ENCODE peak calls at places on chromosomes 11 and 22, in seven cellular contexts. O, T, Q, V, U, C and K are unnamed samples.
A peak's percentile ranks its signal among the peaks of the same experiment; 100 is the strongest.

GRCh38 chr11:58968251-58968711 is 29.0 kb downstream of the GLYATL1 start:
- DNase-seq in U (no peak), V (no peak), Q (no peak), T (no peak), C (no peak), O (no peak), K (no peak)

GRCh38 chr11:27349919-27350318 is 13.1 kb downstream of the CCDC34 start:
- DNase-seq in Q (no peak), V (no peak), U (no peak), C (no peak), O (no peak), T (no peak), K (no peak)

GRCh38 chr11:68271781-68272608 is at the start of gene C11orf24:
- DNase-seq in O (peak; percentile 96), T (peak; percentile 79), U (peak; percentile 100), V (peak; percentile 99), C (peak; percentile 82), Q (peak; percentile 77), K (peak; percentile 91)

GRCh38 chr11:47236482-47236881 is 12.1 kb downstream of the ACP2 start:
- DNase-seq in U (peak; percentile 3), V (no peak), T (no peak), Q (no peak), C (no peak), O (no peak), K (peak; percentile 68)

GRCh38 chr11:44607324-44607962 is 42.0 kb downstream of the CD82 start:
- DNase-seq in O (no peak), V (peak; percentile 41), C (no peak), T (no peak), Q (no peak), U (no peak), K (peak; percentile 52)

GRCh38 chr11:20355221-20356219 is 8.0 kb upstream of the HTATIP2 start:
- DNase-seq in O (peak; percentile 63), V (peak; percentile 45), T (peak; percentile 54), U (peak; percentile 56), Q (no peak), C (no peak), K (peak; percentile 58)

GRCh38 chr11:45031912-45032519 is 81.3 kb upstream of the TP53I11 start:
- DNase-seq in O (no peak), T (no peak), C (peak; percentile 53), U (no peak), V (no peak), Q (no peak), K (no peak)

GRCh38 chr11:34148504-34149165 is 43.2 kb downstream of the NAT10 start:
- DNase-seq in O (no peak), Q (no peak), V (no peak), T (no peak), C (no peak), U (no peak), K (no peak)

GRCh38 chr11:127002669-127003259 is 2.2 kb upstream of the KIRREL3 start:
- DNase-seq in U (no peak), T (no peak), C (no peak), O (no peak), V (no peak), Q (no peak), K (no peak)

GRCh38 chr11:1344056-1344635 is 34.7 kb upstream of the TOLLIP start:
- DNase-seq in T (no peak), Q (no peak), U (no peak), O (no peak), C (no peak), V (no peak), K (no peak)

GRCh38 chr22:19043111-19044085 is 78.8 kb downstream of the DGCR2 start:
- DNase-seq in T (no peak), U (no peak), Q (no peak), O (no peak), V (peak; percentile 29), C (no peak), K (peak; percentile 15)

GRCh38 chr11:126357969-126358762 is 2.7 kb downstream of the ST3GAL4 start:
- DNase-seq in V (no peak), O (no peak), T (no peak), Q (no peak), U (no peak), C (no peak), K (no peak)

GRCh38 chr22:19807161-19807913 is 46.8 kb downstream of the TBX1 start:
- DNase-seq in O (no peak), V (no peak), Q (no peak), U (peak; percentile 30), T (no peak), C (no peak), K (no peak)

GRCh38 chr22:26610072-26610958 is 7.5 kb downstream of the CRYBB1 start:
- DNase-seq in U (no peak), V (no peak), C (peak; percentile 93), O (no peak), Q (no peak), T (no peak), K (peak; percentile 96)

GRCh38 chr11:13316528-13316961 is 39.0 kb downstream of the BMAL1 start:
- DNase-seq in T (no peak), Q (no peak), O (no peak), C (no peak), U (no peak), V (no peak), K (peak; percentile 55)

GRCh38 chr11:88102595-88102929 is 72.7 kb downstream of the RAB38 start:
- DNase-seq in C (no peak), T (no peak), V (no peak), O (no peak), U (no peak), Q (no peak), K (no peak)

GRCh38 chr11:88103337-88104206 is 71.7 kb downstream of the RAB38 start:
- DNase-seq in Q (peak; percentile 63), C (peak; percentile 53), O (peak; percentile 95), T (peak; percentile 85), U (peak; percentile 15), V (peak; percentile 60), K (peak; percentile 58)

GRCh38 chr11:88104408-88104807 is 70.8 kb downstream of the RAB38 start:
- DNase-seq in T (no peak), Q (no peak), C (no peak), U (no peak), O (peak; percentile 81), V (no peak), K (no peak)

GRCh38 chr11:88106685-88107084 is 68.6 kb downstream of the RAB38 start:
- DNase-seq in T (no peak), C (no peak), U (no peak), O (no peak), V (no peak), Q (no peak), K (no peak)

DNA sequence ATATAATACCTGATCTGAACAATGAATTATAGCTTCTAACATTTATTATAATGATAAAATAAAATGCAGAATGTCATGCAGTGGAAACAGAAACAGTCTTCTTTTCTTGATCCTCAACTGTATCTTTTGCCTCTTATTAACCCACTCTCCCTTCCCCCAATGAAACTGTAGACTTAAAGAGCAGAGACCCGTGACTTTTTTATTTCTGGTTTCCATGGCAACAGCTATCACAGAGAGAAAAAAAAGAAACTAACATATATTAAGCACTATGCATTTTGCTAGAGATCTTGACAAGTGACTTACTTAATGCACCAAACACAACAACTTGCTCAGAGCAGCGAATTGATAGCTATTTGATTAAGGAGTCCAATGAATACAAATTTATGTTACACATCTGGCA is 69.3 kb downstream of the RAB38 start:
- DNase-seq in V (no peak), C (no peak), T (no peak), O (no peak), Q (no peak), U (no peak), K (no peak)
- TF ChIP-seq RAD21 in V (no peak), C (no peak), T (no peak), O (no peak), Q (no peak), U (no peak), K (no peak)

DNA sequence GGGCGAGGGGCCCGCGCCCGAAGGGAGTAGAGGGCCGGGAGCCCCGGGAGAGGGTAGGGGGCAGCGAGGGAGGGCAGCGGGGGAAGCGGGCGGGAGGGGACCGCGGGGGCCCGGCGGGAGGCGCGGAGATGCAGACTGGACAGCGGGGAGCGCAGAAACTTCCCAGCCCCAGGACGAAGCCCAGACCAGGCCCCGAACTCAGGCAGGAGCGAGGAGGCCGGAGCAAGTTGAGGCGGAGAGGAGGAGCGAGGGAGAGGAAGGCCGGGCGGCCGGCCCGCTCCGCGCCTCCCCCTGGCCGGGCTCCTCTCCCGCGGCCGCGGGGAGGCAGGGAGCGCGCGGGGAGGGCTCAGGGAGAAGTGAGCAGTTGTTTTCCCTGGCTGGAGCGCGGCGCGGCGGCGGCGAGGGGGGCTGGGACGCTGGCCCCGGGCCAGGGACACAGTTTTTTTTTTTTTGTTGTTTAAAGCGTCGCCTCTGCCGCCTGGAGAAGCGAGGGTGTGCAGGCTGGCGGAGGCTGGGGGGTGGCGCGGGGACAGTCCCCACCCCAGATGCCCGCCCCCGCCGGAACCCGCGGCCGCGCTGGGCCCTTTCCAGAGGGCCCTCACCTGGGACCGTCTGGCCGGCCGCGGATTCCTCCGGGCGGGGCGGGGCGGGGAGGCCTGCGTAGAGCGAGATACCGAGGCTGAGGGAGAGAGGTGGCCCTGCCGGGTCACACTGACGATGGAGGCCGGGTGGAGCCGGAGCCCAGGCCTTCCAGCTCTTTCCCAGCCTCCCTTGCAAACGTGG is at the start of gene LTBP3:
- DNase-seq in T (no peak), C (no peak), O (peak; percentile 64), Q (no peak), V (peak; percentile 88), U (peak; percentile 90), K (peak; percentile 71)
- TF ChIP-seq RAD21 in T (no peak), C (no peak), O (no peak), Q (no peak), V (no peak), U (no peak), K (peak; percentile 10)

GRCh38 chr22:36715647-36716046 is 12.1 kb upstream of the CACNG2 start:
- DNase-seq in C (no peak), O (no peak), T (no peak), V (no peak), U (no peak), Q (no peak), K (no peak)
- TF ChIP-seq RAD21 in C (no peak), O (no peak), T (no peak), V (no peak), U (no peak), Q (no peak), K (no peak)

DNA sequence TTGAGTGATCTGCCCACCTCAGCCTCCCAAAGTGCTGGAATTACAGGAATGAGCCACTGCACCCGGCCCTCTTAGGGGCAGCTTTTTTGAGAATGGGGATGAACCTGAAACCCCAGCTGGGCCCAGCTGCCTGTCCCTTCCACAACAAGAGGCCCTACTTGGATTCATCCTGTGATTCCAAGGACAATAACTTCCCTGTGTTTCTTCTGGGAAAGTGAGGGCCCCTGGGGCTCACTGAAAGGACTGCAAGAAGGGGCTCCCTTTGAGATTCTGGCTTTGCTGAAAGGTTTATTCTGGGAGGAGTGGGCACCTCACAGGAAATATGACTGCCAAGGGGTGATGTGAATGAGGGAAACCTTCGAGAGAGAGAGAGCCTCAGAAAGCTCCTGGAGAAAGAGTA is 12.3 kb upstream of the GNAZ start:
- DNase-seq in U (no peak), O (no peak), T (no peak), C (no peak), V (no peak), Q (no peak), K (no peak)
- TF ChIP-seq RAD21 in U (no peak), O (no peak), T (no peak), C (no peak), V (no peak), Q (peak; percentile 35), K (no peak)